ENCODE peak calls at places on chromosomes 11 and 22, in seven cellular contexts. L is tibial nerve, Q is PC-9, A is bronchial epithelial cell, H is psoas muscle, E is AG10803, B is GM12864. J is an unnamed sample.

GRCh38 chr22:41417622-41418390 is 28.8 kb downstream of the TOB2 start:
- DNase-seq in L (peak), Q (peak), A (no peak), H (peak), E (peak), B (no peak), J (peak)

GRCh38 chr22:38710866-38711265 is 5.1 kb downstream of the GTPBP1 start:
- DNase-seq in L (no peak), Q (no peak), A (peak), H (no peak), E (no peak), B (no peak), J (no peak)

GRCh38 chr11:74380746-74381439 is 17.3 kb downstream of the PGM2L1 start:
- DNase-seq in L (no peak), Q (peak), A (peak), H (no peak), E (no peak), B (no peak), J (peak)

GRCh38 chr22:48739348-48740085 is 1088.2 kb downstream of the BRD1 start:
- DNase-seq in L (no peak), Q (no peak), A (no peak), H (no peak), E (no peak), B (no peak), J (no peak)

GRCh38 chr11:58829736-58830135 is 14.8 kb downstream of the GLYATL2 start:
- DNase-seq in L (no peak), Q (no peak), A (peak), H (no peak), E (peak), B (no peak), J (peak)

GRCh38 chr11:45105233-45105992 is 41.0 kb upstream of the PRDM11 start:
- DNase-seq in L (no peak), Q (peak), A (peak), H (peak), E (peak), B (peak), J (peak)

GRCh38 chr11:105244157-105244820 is 104.7 kb upstream of the CARD18 start:
- DNase-seq in L (no peak), Q (peak), A (peak), H (no peak), E (peak), B (no peak), J (peak)

GRCh38 chr11:86687083-86687799 is 14.8 kb upstream of the ME3 start:
- DNase-seq in L (no peak), Q (no peak), A (no peak), H (no peak), E (no peak), B (no peak), J (no peak)

GRCh38 chr11:128592454-128592853 is 5.1 kb upstream of the ETS1 start:
- DNase-seq in L (no peak), Q (no peak), A (no peak), H (no peak), E (no peak), B (no peak), J (no peak)

GRCh38 chr22:34599567-34599966 is 466.4 kb upstream of the ISX start:
- DNase-seq in L (no peak), Q (no peak), A (no peak), H (no peak), E (no peak), B (no peak), J (no peak)
- TF ChIP-seq CTCF in L (no peak), Q (no peak), A (no peak), H (no peak), E (no peak), B (no peak), J (no peak)

GRCh38 chr11:33059331-33060007 is 20.1 kb downstream of the TCP11L1 start:
- DNase-seq in L (no peak), Q (no peak), A (peak), H (no peak), E (no peak), B (no peak), J (no peak)

GRCh38 chr11:33064033-33064825 is 24.9 kb downstream of the TCP11L1 start:
- DNase-seq in L (no peak), Q (no peak), A (no peak), H (no peak), E (no peak), B (no peak), J (no peak)

GRCh38 chr11:33063326-33063775 is 24.0 kb downstream of the TCP11L1 start:
- DNase-seq in L (no peak), Q (no peak), A (no peak), H (no peak), E (peak), B (no peak), J (peak)

GRCh38 chr11:33062137-33062536 is 22.8 kb downstream of the TCP11L1 start:
- DNase-seq in L (no peak), Q (no peak), A (no peak), H (no peak), E (no peak), B (no peak), J (no peak)

GRCh38 chr11:33060271-33060670 is 20.9 kb downstream of the TCP11L1 start:
- DNase-seq in L (no peak), Q (no peak), A (no peak), H (no peak), E (no peak), B (no peak), J (no peak)
- H3K4me3 ChIP-seq in L (no peak), Q (no peak), A (no peak), H (no peak), E (no peak), B (no peak), J (no peak)

GRCh38 chr11:747176-748006 is at the start of gene TALDO1:
- DNase-seq in L (peak), Q (peak), A (peak), H (peak), E (peak), B (no peak), J (peak)
- TF ChIP-seq CTCF in L (peak), Q (no peak), A (peak), H (peak), E (no peak), B (peak), J (peak)

GRCh38 chr22:37243402-37244113 is 511 bp downstream of the RAC2 start:
- DNase-seq in L (no peak), Q (no peak), A (no peak), H (no peak), E (no peak), B (no peak), J (no peak)
- H3K4me3 ChIP-seq in L (peak), Q (peak), A (peak), H (peak), E (peak), B (peak), J (peak)

GRCh38 chr11:125724125-125724524 is 22.0 kb upstream of the PATE1 start:
- DNase-seq in L (no peak), Q (no peak), A (peak), H (no peak), E (peak), B (no peak), J (no peak)
- TF ChIP-seq CTCF in L (no peak), Q (no peak), A (peak), H (no peak), E (peak), B (peak), J (peak)

DNA sequence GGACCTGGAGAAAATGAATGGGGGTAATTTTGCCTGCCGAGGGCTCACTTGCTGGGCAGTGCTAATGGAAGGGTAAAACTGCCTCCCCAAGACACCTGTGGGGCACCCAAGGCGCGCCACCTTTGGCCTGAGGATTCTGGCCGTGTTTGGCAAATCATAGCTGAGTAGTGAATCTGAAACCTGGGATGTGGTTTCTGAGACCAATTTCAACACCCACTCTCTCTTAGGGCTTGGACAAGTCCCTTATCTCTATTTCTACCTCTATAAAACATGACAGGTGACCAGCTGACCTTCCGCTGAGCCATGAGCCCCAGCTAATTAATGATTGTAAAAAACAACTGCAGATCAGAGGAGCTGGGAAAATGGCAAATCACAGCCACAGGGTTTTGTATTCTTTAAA is 1.5 kb upstream of the PACSIN3 start:
- DNase-seq in L (no peak), Q (no peak), A (no peak), H (no peak), E (no peak), B (no peak), J (no peak)
- H3K4me3 ChIP-seq in L (peak), Q (peak), A (peak), H (peak), E (peak), B (no peak), J (peak)

GRCh38 chr11:60634151-60634550 is 65.3 kb upstream of the MS4A8 start:
- DNase-seq in L (no peak), Q (no peak), A (peak), H (no peak), E (no peak), B (no peak), J (no peak)
- TF ChIP-seq CTCF in L (no peak), Q (peak), A (peak), H (no peak), E (no peak), B (peak), J (peak)

GRCh38 chr11:116852261-116853125 is 15.1 kb upstream of the APOA1 start:
- DNase-seq in L (no peak), Q (no peak), A (peak), H (no peak), E (no peak), B (no peak), J (peak)
- H3K4me3 ChIP-seq in L (no peak), Q (no peak), A (no peak), H (no peak), E (no peak), B (no peak), J (no peak)

DNA sequence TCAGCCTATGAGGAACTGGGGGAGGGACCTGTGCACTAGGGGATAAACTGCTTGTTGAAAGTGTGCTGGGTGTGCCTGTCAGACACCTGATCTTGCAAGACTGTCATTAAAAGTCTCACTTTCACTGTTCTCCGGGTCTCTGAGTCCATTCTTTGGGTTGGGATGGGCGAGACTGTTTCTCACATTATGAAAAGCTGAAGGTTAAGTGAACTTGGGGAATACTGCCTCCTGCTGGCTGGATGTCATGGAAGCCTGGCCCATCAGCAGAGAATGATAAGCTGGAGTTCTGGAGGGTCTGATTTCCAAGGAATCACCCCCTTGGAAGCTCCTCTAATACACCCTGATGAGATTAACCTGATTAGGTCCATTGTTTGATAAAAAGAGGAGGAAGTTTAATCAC is 9.0 kb upstream of the VPREB1 start:
- DNase-seq in L (no peak), Q (no peak), A (peak), H (no peak), E (no peak), B (peak), J (no peak)
- TF ChIP-seq CTCF in L (no peak), Q (peak), A (peak), H (peak), E (peak), B (peak), J (peak)

GRCh38 chr22:46652081-46652929 is 32.1 kb downstream of the GRAMD4 start:
- DNase-seq in L (no peak), Q (no peak), A (no peak), H (no peak), E (no peak), B (no peak), J (peak)

GRCh38 chr22:46651316-46651715 is 31.1 kb downstream of the GRAMD4 start:
- DNase-seq in L (no peak), Q (no peak), A (no peak), H (no peak), E (no peak), B (no peak), J (no peak)

GRCh38 chr22:46653596-46653995 is 33.4 kb downstream of the GRAMD4 start:
- DNase-seq in L (no peak), Q (no peak), A (no peak), H (no peak), E (no peak), B (no peak), J (no peak)

GRCh38 chr22:46654426-46654825 is 34.2 kb downstream of the GRAMD4 start:
- DNase-seq in L (no peak), Q (no peak), A (no peak), H (no peak), E (no peak), B (no peak), J (no peak)

DNA sequence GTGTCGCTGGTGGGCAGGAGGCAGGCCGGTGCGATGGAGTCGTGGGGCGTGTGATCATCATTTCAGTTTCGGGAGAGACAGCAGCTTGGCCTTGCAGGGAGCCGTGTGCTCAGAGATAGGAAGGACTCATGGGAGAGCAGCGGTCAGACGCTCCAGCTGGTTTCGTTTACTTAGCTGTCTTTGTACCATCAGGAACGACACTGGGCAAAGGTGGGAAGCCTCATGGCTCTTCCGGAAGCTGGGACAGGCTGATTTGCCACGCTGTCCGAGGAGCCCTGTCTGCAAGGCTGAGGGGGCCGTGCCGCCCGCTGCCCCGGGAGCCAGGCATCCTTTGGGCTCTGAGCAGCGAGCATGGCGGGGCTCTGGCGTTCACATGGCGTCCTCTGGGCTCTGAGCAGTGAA is 32.7 kb downstream of the GRAMD4 start:
- DNase-seq in L (no peak), Q (no peak), A (no peak), H (no peak), E (no peak), B (no peak), J (peak)
- H3K4me3 ChIP-seq in L (peak), Q (no peak), A (no peak), H (no peak), E (no peak), B (no peak), J (no peak)

J was measured in astrocyte of the spinal cord.